ENCODE peak calls at places on chromosomes 3 and 15, in six cellular contexts. N, T, Y, V, X and M are unnamed samples.

GRCh38 chr3:65398953-65399352 is 639.8 kb downstream of the MAGI1 start:
- DNase-seq in V (peak), N (no peak), Y (no peak), T (no peak), X (no peak), M (peak)

GRCh38 chr15:73382131-73382530 is 13.4 kb upstream of the HCN4 start:
- DNase-seq in X (no peak), N (no peak), Y (no peak), V (no peak), T (no peak), M (no peak)

GRCh38 chr3:12303998-12304397 is 15.1 kb downstream of the PPARG start:
- DNase-seq in N (no peak), Y (peak), V (no peak), X (no peak), T (no peak), M (no peak)

GRCh38 chr15:78064544-78064943 is 13.0 kb downstream of the TBC1D2B start:
- DNase-seq in T (no peak), Y (no peak), X (no peak), V (no peak), N (no peak), M (peak)

GRCh38 chr3:126305427-126305826 is 51.8 kb downstream of the KLF15 start:
- DNase-seq in T (no peak), Y (no peak), N (no peak), X (no peak), V (peak), M (peak)

GRCh38 chr15:91055548-91056331 is 33.3 kb upstream of the VPS33B start:
- DNase-seq in X (peak), Y (peak), N (peak), T (peak), V (peak), M (peak)

GRCh38 chr3:40969341-40969740 is 230.0 kb upstream of the CTNNB1 start:
- DNase-seq in Y (no peak), T (no peak), V (no peak), N (no peak), X (no peak), M (no peak)

GRCh38 chr3:39177708-39178332 is 14.6 kb downstream of the XIRP1 start:
- DNase-seq in X (peak), V (peak), N (peak), T (peak), Y (peak), M (peak)

GRCh38 chr3:18207232-18207631 is 217.9 kb downstream of the SATB1 start:
- DNase-seq in T (no peak), V (no peak), X (no peak), N (no peak), Y (no peak), M (no peak)

GRCh38 chr3:98550833-98551232 is 19.1 kb downstream of the GPR15 start:
- DNase-seq in T (no peak), V (no peak), X (no peak), N (no peak), Y (no peak), M (no peak)

GRCh38 chr3:191473766-191474198 is 12.8 kb downstream of the PYDC2 start:
- DNase-seq in Y (no peak), V (no peak), N (no peak), T (no peak), X (no peak), M (no peak)

GRCh38 chr15:58458076-58458475 is 26.3 kb downstream of the LIPC start:
- DNase-seq in X (no peak), N (no peak), Y (no peak), V (no peak), T (no peak), M (no peak)

GRCh38 chr15:51846066-51846462 is 16.6 kb downstream of the TMOD3 start:
- DNase-seq in V (no peak), X (no peak), Y (no peak), T (no peak), N (no peak), M (no peak)

GRCh38 chr3:181943285-181943684 is 231.6 kb downstream of the SOX2 start:
- DNase-seq in X (no peak), N (no peak), T (no peak), Y (no peak), V (no peak), M (no peak)

GRCh38 chr15:92196342-92196741 is 197.3 kb upstream of the ST8SIA2 start:
- DNase-seq in N (no peak), X (no peak), Y (no peak), T (no peak), V (no peak), M (no peak)

GRCh38 chr3:136751259-136752045 is 726 bp downstream of the STAG1 start:
- DNase-seq in V (peak), T (peak), N (peak), Y (no peak), X (peak), M (peak)

GRCh38 chr3:147385059-147386012 is 21.0 kb downstream of the ZIC4 start:
- DNase-seq in X (no peak), T (no peak), N (no peak), V (no peak), Y (no peak), M (no peak)

GRCh38 chr15:66882251-66883020 is 180.4 kb downstream of the SMAD6 start:
- DNase-seq in T (no peak), V (peak), Y (peak), X (no peak), N (peak), M (peak)

GRCh38 chr3:124888482-124889441 is 1.6 kb upstream of the ITGB5 start:
- DNase-seq in N (no peak), V (no peak), X (no peak), Y (no peak), T (no peak), M (no peak)

GRCh38 chr15:42385206-42385979 is 26.1 kb downstream of the CAPN3 start:
- DNase-seq in T (no peak), N (no peak), X (peak), V (peak), Y (peak), M (peak)

GRCh38 chr3:15041950-15042349 is 23.2 kb downstream of the MRPS25 start:
- DNase-seq in N (no peak), Y (no peak), T (no peak), X (no peak), V (no peak), M (no peak)

GRCh38 chr15:22780267-22780666 is 6.2 kb upstream of the NIPA1 start:
- DNase-seq in Y (no peak), X (no peak), T (no peak), V (no peak), N (no peak), M (peak)